ENCODE peak calls at places on chromosome 20, in four cellular contexts. One of them, this sample, is unnamed.

GRCh38 chr20:10671221-10671849 is 2.5 kb downstream of the JAG1 start:
- DNase-seq in GM20000: peak
- DNase-seq in cardiac fibroblast: peak
- DNase-seq in amygdala: peak
- DNase-seq in this sample: no peak

GRCh38 chr20:41173791-41174341 is 36.5 kb downstream of the PLCG1 start:
- DNase-seq in GM20000: no peak
- DNase-seq in cardiac fibroblast: no peak
- DNase-seq in amygdala: no peak
- DNase-seq in this sample: no peak

GRCh38 chr20:59518881-59519706 is 85.2 kb upstream of the PHACTR3 start:
- DNase-seq in GM20000: peak
- DNase-seq in cardiac fibroblast: peak
- DNase-seq in amygdala: no peak
- DNase-seq in this sample: no peak

GRCh38 chr20:50034567-50035170 is 51.9 kb downstream of the SNAI1 start:
- DNase-seq in GM20000: no peak
- DNase-seq in cardiac fibroblast: peak
- DNase-seq in amygdala: no peak
- DNase-seq in this sample: no peak

GRCh38 chr20:43590036-43590391 is 723 bp upstream of the IFT52 start:
- DNase-seq in GM20000: peak
- DNase-seq in cardiac fibroblast: no peak
- DNase-seq in amygdala: no peak
- DNase-seq in this sample: no peak

GRCh38 chr20:24109537-24109936 is 121.0 kb upstream of the GGTLC1 start:
- DNase-seq in GM20000: no peak
- DNase-seq in cardiac fibroblast: no peak
- DNase-seq in amygdala: no peak
- DNase-seq in this sample: no peak

GRCh38 chr20:40551125-40551530 is 137.9 kb downstream of the MAFB start:
- DNase-seq in GM20000: no peak
- DNase-seq in cardiac fibroblast: peak
- DNase-seq in amygdala: no peak
- DNase-seq in this sample: no peak

GRCh38 chr20:63082308-63082938 is 75.7 kb upstream of the BHLHE23 start:
- DNase-seq in GM20000: peak
- DNase-seq in cardiac fibroblast: peak
- DNase-seq in amygdala: no peak
- DNase-seq in this sample: no peak

GRCh38 chr20:49594929-49595311 is 27.0 kb upstream of the PTGIS start:
- DNase-seq in GM20000: no peak
- DNase-seq in cardiac fibroblast: no peak
- DNase-seq in amygdala: no peak
- DNase-seq in this sample: no peak

GRCh38 chr20:10603971-10604864 is 69.6 kb downstream of the JAG1 start:
- DNase-seq in GM20000: no peak
- DNase-seq in cardiac fibroblast: peak
- DNase-seq in amygdala: no peak
- DNase-seq in this sample: no peak

GRCh38 chr20:62885808-62886708 is 24.4 kb upstream of the TCFL5 start:
- DNase-seq in GM20000: no peak
- DNase-seq in cardiac fibroblast: no peak
- DNase-seq in amygdala: no peak
- DNase-seq in this sample: no peak

GRCh38 chr20:61135966-61136365 is 116.1 kb upstream of the CDH4 start:
- DNase-seq in GM20000: no peak
- DNase-seq in cardiac fibroblast: no peak
- DNase-seq in amygdala: no peak
- DNase-seq in this sample: no peak

GRCh38 chr20:23668477-23668951 is 20.3 kb downstream of the CST4 start:
- DNase-seq in GM20000: peak
- DNase-seq in cardiac fibroblast: peak
- DNase-seq in amygdala: peak
- DNase-seq in this sample: peak

GRCh38 chr20:37335642-37336368 is 10.1 kb upstream of the SRC start:
- DNase-seq in GM20000: no peak
- DNase-seq in cardiac fibroblast: no peak
- DNase-seq in amygdala: no peak
- DNase-seq in this sample: no peak

GRCh38 chr20:1467355-1468116 is 887 bp upstream of the NSFL1C start:
- DNase-seq in GM20000: no peak
- DNase-seq in cardiac fibroblast: no peak
- DNase-seq in amygdala: no peak
- DNase-seq in this sample: peak

GRCh38 chr20:22529150-22530019 is 55.0 kb downstream of the FOXA2 start:
- DNase-seq in GM20000: no peak
- DNase-seq in cardiac fibroblast: no peak
- DNase-seq in amygdala: no peak
- DNase-seq in this sample: no peak

GRCh38 chr20:33947709-33948295 is 45.9 kb upstream of the RALY start:
- DNase-seq in GM20000: peak
- DNase-seq in cardiac fibroblast: peak
- DNase-seq in amygdala: no peak
- DNase-seq in this sample: peak

GRCh38 chr20:44056010-44056698 is 130.8 kb downstream of the JPH2 start:
- DNase-seq in GM20000: no peak
- DNase-seq in cardiac fibroblast: peak
- DNase-seq in amygdala: peak
- DNase-seq in this sample: no peak

GRCh38 chr20:60053125-60053812 is 95.0 kb downstream of the CDH26 start:
- DNase-seq in GM20000: no peak
- DNase-seq in cardiac fibroblast: no peak
- DNase-seq in amygdala: no peak
- DNase-seq in this sample: no peak

GRCh38 chr20:47576516-47577033 is 74.9 kb downstream of the NCOA3 start:
- DNase-seq in GM20000: peak
- DNase-seq in cardiac fibroblast: peak
- DNase-seq in amygdala: peak
- DNase-seq in this sample: no peak

GRCh38 chr20:35436175-35436568 is 1.9 kb downstream of the GDF5 start:
- DNase-seq in GM20000: no peak
- DNase-seq in cardiac fibroblast: no peak
- DNase-seq in amygdala: no peak
- DNase-seq in this sample: no peak

GRCh38 chr20:17223553-17223952 is 3.3 kb upstream of the PCSK2 start:
- DNase-seq in GM20000: no peak
- DNase-seq in cardiac fibroblast: no peak
- DNase-seq in amygdala: no peak
- DNase-seq in this sample: no peak

GRCh38 chr20:18719426-18719825 is 94.2 kb upstream of the SCP2D1 start:
- DNase-seq in GM20000: no peak
- DNase-seq in cardiac fibroblast: peak
- DNase-seq in amygdala: no peak
- DNase-seq in this sample: no peak

This sample was measured in memory B cell.